ENCODE peak calls at places on chromosomes 6 and 20, in nine cellular contexts. V, P, I, H, C, F, S, B and M are unnamed samples.

GRCh38 chr6:96626749-96627353 is 63.9 kb downstream of the FHL5 start:
- DNase-seq in V (no peak), P (no peak), I (no peak), H (peak; percentile 38), C (no peak), F (no peak), S (no peak), B (no peak), M (no peak)

GRCh38 chr6:26199773-26200728 is 112.8 kb downstream of the HFE start:
- DNase-seq in V (no peak), P (no peak), I (no peak), H (peak; percentile 38), C (no peak), F (no peak), S (no peak), B (no peak), M (no peak)

GRCh38 chr6:14804001-14804401 is 441.9 kb upstream of the JARID2 start:
- DNase-seq in V (no peak), P (no peak), I (no peak), H (no peak), C (no peak), F (no peak), S (peak; percentile 63), B (no peak), M (no peak)

GRCh38 chr6:73367761-73368355 is 1.8 kb downstream of the OOEP start:
- DNase-seq in V (no peak), P (no peak), I (no peak), H (no peak), C (no peak), F (no peak), S (no peak), B (no peak), M (no peak)

GRCh38 chr6:946546-946945 is 253.6 kb upstream of the EXOC2 start:
- DNase-seq in V (no peak), P (no peak), I (no peak), H (peak; percentile 36), C (no peak), F (no peak), S (no peak), B (no peak), M (no peak)

GRCh38 chr6:34157236-34157830 is 11.4 kb upstream of the GRM4 start:
- DNase-seq in V (peak; percentile 44), P (no peak), I (no peak), H (no peak), C (no peak), F (no peak), S (peak; percentile 50), B (no peak), M (no peak)

GRCh38 chr20:41249371-41249770 is 68.2 kb downstream of the ZHX3 start:
- DNase-seq in V (no peak), P (peak; percentile 53), I (no peak), H (peak; percentile 87), C (no peak), F (no peak), S (peak; percentile 92), B (peak; percentile 29), M (no peak)

GRCh38 chr6:34970487-34970886 is 81.4 kb downstream of the ANKS1A start:
- DNase-seq in V (no peak), P (no peak), I (no peak), H (peak; percentile 46), C (no peak), F (no peak), S (no peak), B (no peak), M (no peak)

GRCh38 chr6:169474362-169474761 is 220.7 kb upstream of the THBS2 start:
- DNase-seq in V (no peak), P (no peak), I (no peak), H (no peak), C (no peak), F (no peak), S (no peak), B (no peak), M (no peak)

GRCh38 chr6:13916230-13916944 is 8.4 kb upstream of the RNF182 start:
- DNase-seq in V (no peak), P (no peak), I (no peak), H (peak; percentile 42), C (no peak), F (no peak), S (no peak), B (no peak), M (no peak)

GRCh38 chr6:24721461-24722215 is 2.7 kb upstream of the C6orf62 start:
- DNase-seq in V (no peak), P (peak; percentile 48), I (peak; percentile 87), H (peak; percentile 86), C (no peak), F (no peak), S (peak; percentile 97), B (peak; percentile 88), M (no peak)

GRCh38 chr6:139336488-139336887 is 38.0 kb downstream of the CITED2 start:
- DNase-seq in V (no peak), P (no peak), I (no peak), H (peak; percentile 41), C (no peak), F (no peak), S (no peak), B (peak; percentile 64), M (no peak)

GRCh38 chr6:33595001-33595846 is 15.1 kb upstream of the BAK1 start:
- DNase-seq in V (no peak), P (no peak), I (no peak), H (peak; percentile 25), C (no peak), F (no peak), S (no peak), B (no peak), M (no peak)

GRCh38 chr20:43667341-43668132 is 623 bp downstream of the MYBL2 start:
- DNase-seq in V (peak; percentile 83), P (no peak), I (no peak), H (no peak), C (no peak), F (peak; percentile 35), S (no peak), B (no peak), M (no peak)

GRCh38 chr6:130961148-130961547 is 101.9 kb downstream of the EPB41L2 start:
- DNase-seq in V (no peak), P (no peak), I (no peak), H (no peak), C (no peak), F (no peak), S (no peak), B (no peak), M (no peak)

GRCh38 chr6:132961122-132961521 is 146.8 kb downstream of the RPS12 start:
- DNase-seq in V (no peak), P (no peak), I (no peak), H (peak; percentile 92), C (no peak), F (no peak), S (no peak), B (no peak), M (no peak)

GRCh38 chr20:31695849-31696804 is 26.5 kb downstream of the BCL2L1 start:
- DNase-seq in V (no peak), P (peak; percentile 81), I (no peak), H (peak; percentile 57), C (no peak), F (no peak), S (no peak), B (no peak), M (no peak)
- TF ChIP-seq POLR2A in V (no peak), P (no peak), I (no peak), H (no peak), C (no peak), F (no peak), S (no peak), B (no peak), M (no peak)

GRCh38 chr6:54115966-54116365 is 4.7 kb downstream of the MLIP start:
- DNase-seq in V (no peak), P (no peak), I (no peak), H (no peak), C (no peak), F (no peak), S (no peak), B (no peak), M (no peak)

GRCh38 chr6:54109611-54110010 is 1.6 kb upstream of the MLIP start:
- DNase-seq in V (no peak), P (no peak), I (no peak), H (no peak), C (no peak), F (no peak), S (no peak), B (no peak), M (no peak)

GRCh38 chr6:54114991-54115390 is 3.7 kb downstream of the MLIP start:
- DNase-seq in V (no peak), P (no peak), I (no peak), H (no peak), C (no peak), F (no peak), S (no peak), B (no peak), M (no peak)

GRCh38 chr6:54111341-54111740 is at the start of gene MLIP:
- DNase-seq in V (no peak), P (no peak), I (no peak), H (no peak), C (no peak), F (no peak), S (no peak), B (no peak), M (no peak)

GRCh38 chr6:54112171-54112650 is 968 bp downstream of the MLIP start:
- DNase-seq in V (no peak), P (no peak), I (no peak), H (no peak), C (no peak), F (no peak), S (no peak), B (no peak), M (no peak)
- TF ChIP-seq POLR2A in V (no peak), P (no peak), I (no peak), H (no peak), C (no peak), F (no peak), S (no peak), B (no peak), M (no peak)

GRCh38 chr6:18088419-18089296 is 33.8 kb downstream of the NHLRC1 start:
- DNase-seq in V (no peak), P (no peak), I (no peak), H (no peak), C (no peak), F (no peak), S (no peak), B (no peak), M (no peak)

GRCh38 chr6:18091382-18091781 is 31.1 kb downstream of the NHLRC1 start:
- DNase-seq in V (no peak), P (no peak), I (no peak), H (no peak), C (no peak), F (no peak), S (no peak), B (no peak), M (no peak)

GRCh38 chr6:18087396-18088165 is 34.9 kb downstream of the NHLRC1 start:
- DNase-seq in V (no peak), P (no peak), I (no peak), H (no peak), C (no peak), F (no peak), S (no peak), B (no peak), M (no peak)

GRCh38 chr6:18090349-18090786 is 32.1 kb downstream of the NHLRC1 start:
- DNase-seq in V (no peak), P (no peak), I (no peak), H (no peak), C (no peak), F (no peak), S (no peak), B (no peak), M (no peak)
- TF ChIP-seq POLR2A in V (no peak), P (no peak), I (no peak), H (no peak), C (no peak), F (no peak), S (no peak), B (no peak), M (no peak)

GRCh38 chr6:125780540-125781306 is 10.0 kb upstream of the NCOA7 start:
- DNase-seq in V (peak; percentile 88), P (no peak), I (no peak), H (peak; percentile 78), C (no peak), F (no peak), S (peak; percentile 88), B (peak; percentile 41), M (no peak)
- TF ChIP-seq POLR2A in V (peak; percentile 58), P (peak; percentile 12), I (peak; percentile 59), H (peak; percentile 80), C (no peak), F (peak; percentile 96), S (no peak), B (no peak), M (no peak)